ENCODE peak calls at places on chromosomes 3 and 15, in six cellular contexts. Q is ureter; Z is CD8-positive, alpha-beta T cell; S is AG09309; A is epithelial cell of proximal tubule; W is neural crest cell. X is an unnamed sample.

GRCh38 chr3:52053307-52054304 is 2.8 kb downstream of the DUSP7 start:
- DNase-seq in A (no peak), S (no peak), Q (peak; percentile 88), Z (no peak), W (no peak), X (no peak)

GRCh38 chr3:179066058-179066457 is 5.6 kb downstream of the ZMAT3 start:
- DNase-seq in Z (no peak), W (no peak), A (no peak), S (no peak), Q (no peak), X (no peak)

GRCh38 chr3:176663819-176664218 is 533.5 kb downstream of the TBL1XR1 start:
- DNase-seq in W (no peak), S (peak; percentile 61), Q (no peak), Z (no peak), A (peak; percentile 22), X (peak; percentile 43)

GRCh38 chr3:143389388-143389787 is 269.8 kb downstream of the CHST2 start:
- DNase-seq in A (no peak), W (no peak), S (no peak), Z (no peak), Q (no peak), X (no peak)

GRCh38 chr3:171792549-171792948 is 17.7 kb downstream of the PLD1 start:
- DNase-seq in A (no peak), Z (no peak), S (no peak), Q (no peak), W (no peak), X (no peak)

GRCh38 chr15:78788261-78788660 is 23.0 kb downstream of the ADAMTS7 start:
- DNase-seq in W (no peak), Q (no peak), S (no peak), A (no peak), Z (no peak), X (no peak)

GRCh38 chr15:34338347-34338746 is 766 bp upstream of the SLC12A6 start:
- DNase-seq in A (no peak), Z (no peak), W (no peak), S (no peak), Q (no peak), X (no peak)

GRCh38 chr15:70094690-70095311 is 2.9 kb downstream of the TLE3 start:
- DNase-seq in S (no peak), Z (no peak), Q (no peak), A (no peak), W (no peak), X (no peak)

GRCh38 chr15:32670624-32671022 is 29.1 kb downstream of the SCG5 start:
- DNase-seq in S (no peak), Q (no peak), A (no peak), W (no peak), Z (no peak), X (no peak)

GRCh38 chr3:45948409-45948808 is 5.1 kb downstream of the CXCR6 start:
- DNase-seq in S (peak; percentile 92), W (no peak), Q (no peak), A (no peak), Z (no peak), X (peak; percentile 78)

GRCh38 chr15:101097111-101097510 is 154.7 kb downstream of the CHSY1 start:
- DNase-seq in A (no peak), W (no peak), Z (no peak), S (no peak), Q (no peak), X (no peak)

GRCh38 chr15:85854345-85855097 is 59.8 kb upstream of the KLHL25 start:
- DNase-seq in Q (peak; percentile 61), Z (peak; percentile 23), A (no peak), W (peak; percentile 49), S (peak; percentile 24), X (no peak)

GRCh38 chr15:81908111-81908510 is 137.7 kb downstream of the MEX3B start:
- DNase-seq in Z (no peak), Q (no peak), A (no peak), S (no peak), W (no peak), X (no peak)

GRCh38 chr3:175121225-175121624 is 262.1 kb downstream of the NAALADL2 start:
- DNase-seq in Q (no peak), S (no peak), A (no peak), Z (no peak), W (no peak), X (no peak)

GRCh38 chr3:37456270-37456708 is 281.9 kb upstream of the LRRFIP2 start:
- DNase-seq in W (no peak), S (no peak), A (no peak), Q (peak; percentile 67), Z (no peak), X (no peak)

GRCh38 chr15:80512729-80513670 is 108.8 kb downstream of the ARNT2 start:
- DNase-seq in A (no peak), W (no peak), Q (no peak), S (no peak), Z (no peak), X (no peak)

GRCh38 chr3:105222568-105223093 is 144.1 kb upstream of the ALCAM start:
- DNase-seq in Z (no peak), Q (no peak), S (no peak), W (no peak), A (no peak), X (no peak)

GRCh38 chr3:11480663-11481298 is 162.9 kb downstream of the VGLL4 start:
- DNase-seq in S (no peak), A (no peak), Q (peak; percentile 17), Z (no peak), W (no peak), X (no peak)

GRCh38 chr3:40262331-40262730 is 47.2 kb upstream of the EIF1B start:
- DNase-seq in Z (no peak), A (no peak), Q (no peak), S (no peak), W (no peak), X (no peak)

GRCh38 chr15:79834496-79834895 is 62.3 kb downstream of the MTHFS start:
- DNase-seq in S (no peak), W (no peak), Z (no peak), Q (no peak), A (no peak), X (no peak)

GRCh38 chr3:118505784-118506183 is 528.9 kb downstream of the IGSF11 start:
- DNase-seq in A (no peak), Z (no peak), W (no peak), Q (no peak), S (no peak), X (no peak)

GRCh38 chr15:76204916-76205460 is 106.3 kb downstream of the ETFA start:
- DNase-seq in S (no peak), A (no peak), Z (no peak), Q (no peak), W (no peak), X (no peak)

GRCh38 chr3:39707314-39707909 is 102.0 kb upstream of the MYRIP start:
- DNase-seq in Q (no peak), Z (no peak), W (no peak), A (no peak), S (peak; percentile 20), X (peak; percentile 10)

X was measured in AG09319.